ENCODE peak calls at places on chromosome 2, in ten cellular contexts. X is suprapubic skin, T is NAMALWA, D is breast epithelium, L is fibroblast of lung, F is epithelial cell of esophagus, P is uterus, S is HL-60, Z is globus pallidus, Q is H54. J is an unnamed sample.

GRCh38 chr2:198296665-198297308 is 492.4 kb downstream of the PLCL1 start:
- DNase-seq in X (no peak), T (peak; percentile 82), D (no peak), L (peak; percentile 65), F (peak; percentile 55), P (peak; percentile 50), S (peak; percentile 34), Z (peak; percentile 69), Q (no peak), J (peak; percentile 59)

GRCh38 chr2:223947711-223948205 is 2.6 kb upstream of the WDFY1 start:
- DNase-seq in X (no peak), T (no peak), D (no peak), L (no peak), F (peak; percentile 14), P (no peak), S (no peak), Z (no peak), Q (no peak), J (no peak)

GRCh38 chr2:110675679-110676078 is 2.2 kb downstream of the BUB1 start:
- DNase-seq in X (no peak), T (no peak), D (no peak), L (no peak), F (no peak), P (no peak), S (no peak), Z (no peak), Q (no peak), J (no peak)

GRCh38 chr2:15633043-15633970 is 41.6 kb downstream of the DDX1 start:
- DNase-seq in X (no peak), T (no peak), D (no peak), L (no peak), F (peak; percentile 80), P (no peak), S (no peak), Z (no peak), Q (no peak), J (no peak)

GRCh38 chr2:239729681-239730566 is 295.2 kb downstream of the NDUFA10 start:
- DNase-seq in X (peak; percentile 21), T (no peak), D (no peak), L (no peak), F (no peak), P (no peak), S (no peak), Z (no peak), Q (no peak), J (no peak)

GRCh38 chr2:29260151-29260772 is 145.0 kb downstream of the CLIP4 start:
- DNase-seq in X (no peak), T (no peak), D (no peak), L (peak; percentile 25), F (peak; percentile 45), P (no peak), S (no peak), Z (no peak), Q (no peak), J (no peak)

GRCh38 chr2:174835797-174836255 is 71.6 kb upstream of the CHRNA1 start:
- DNase-seq in X (no peak), T (no peak), D (no peak), L (peak; percentile 97), F (peak; percentile 86), P (no peak), S (no peak), Z (no peak), Q (no peak), J (no peak)

GRCh38 chr2:149902104-149902503 is 314.5 kb upstream of the MMADHC start:
- DNase-seq in X (no peak), T (no peak), D (no peak), L (no peak), F (no peak), P (no peak), S (no peak), Z (no peak), Q (peak; percentile 26), J (no peak)

GRCh38 chr2:70420005-70420580 is 118.2 kb upstream of the FAM136A start:
- DNase-seq in X (no peak), T (no peak), D (peak; percentile 46), L (no peak), F (no peak), P (no peak), S (no peak), Z (no peak), Q (no peak), J (no peak)

GRCh38 chr2:71789556-71790219 is 336.3 kb downstream of the DYSF start:
- DNase-seq in X (peak; percentile 41), T (no peak), D (no peak), L (no peak), F (no peak), P (no peak), S (no peak), Z (no peak), Q (no peak), J (no peak)

GRCh38 chr2:199968126-199968525 is 12.7 kb downstream of the MAIP1 start:
- DNase-seq in X (no peak), T (no peak), D (no peak), L (no peak), F (no peak), P (no peak), S (no peak), Z (no peak), Q (no peak), J (no peak)

GRCh38 chr2:205800804-205801203 is 118.5 kb downstream of the NRP2 start:
- DNase-seq in X (no peak), T (no peak), D (no peak), L (peak; percentile 100), F (peak; percentile 16), P (peak; percentile 87), S (no peak), Z (no peak), Q (no peak), J (no peak)

GRCh38 chr2:217360781-217361485 is 501.1 kb upstream of the TNP1 start:
- DNase-seq in X (no peak), T (no peak), D (no peak), L (peak; percentile 89), F (peak; percentile 62), P (peak; percentile 72), S (no peak), Z (no peak), Q (no peak), J (peak; percentile 24)

GRCh38 chr2:73718421-73718820 is 18.7 kb downstream of the TPRKB start:
- DNase-seq in X (no peak), T (no peak), D (no peak), L (no peak), F (no peak), P (no peak), S (no peak), Z (no peak), Q (no peak), J (no peak)

GRCh38 chr2:70960833-70961647 is 17.4 kb upstream of the ANKRD53 start:
- DNase-seq in X (peak; percentile 74), T (no peak), D (peak; percentile 11), L (no peak), F (no peak), P (peak; percentile 4), S (no peak), Z (no peak), Q (no peak), J (no peak)

GRCh38 chr2:139007130-139007529 is 226.9 kb upstream of the NXPH2 start:
- DNase-seq in X (no peak), T (no peak), D (no peak), L (no peak), F (no peak), P (no peak), S (no peak), Z (no peak), Q (no peak), J (no peak)

GRCh38 chr2:230714122-230714453 is 1.4 kb downstream of the CAB39 start:
- DNase-seq in X (no peak), T (peak; percentile 68), D (no peak), L (peak; percentile 84), F (peak; percentile 82), P (no peak), S (no peak), Z (peak; percentile 7), Q (peak; percentile 58), J (no peak)

GRCh38 chr2:68125821-68126220 is 31.9 kb upstream of the PNO1 start:
- DNase-seq in X (no peak), T (no peak), D (no peak), L (peak; percentile 19), F (no peak), P (no peak), S (no peak), Z (no peak), Q (no peak), J (no peak)

J was measured in tibial nerve.